ENCODE peak calls at places on chromosome 6, in five cellular contexts. T is lower lobe of right lung, Y is GM23338, O is tibial artery, P is psoas muscle. H is an unnamed sample.

GRCh38 chr6:101706576-101706975 is 313.1 kb downstream of the GRIK2 start:
- DNase-seq in O (no peak), Y (no peak), T (no peak), P (no peak), H (no peak)

GRCh38 chr6:133099573-133099972 is 141.6 kb upstream of the EYA4 start:
- DNase-seq in P (no peak), Y (peak; percentile 63), T (no peak), O (no peak), H (no peak)

GRCh38 chr6:1047926-1048595 is 263.8 kb upstream of the FOXQ1 start:
- DNase-seq in P (no peak), Y (no peak), O (no peak), T (no peak), H (no peak)

GRCh38 chr6:163460307-163460782 is 45.8 kb downstream of the QKI start:
- DNase-seq in T (no peak), P (no peak), Y (no peak), O (no peak), H (no peak)

GRCh38 chr6:139557547-139557946 is 183.1 kb upstream of the CITED2 start:
- DNase-seq in Y (no peak), O (no peak), P (no peak), T (no peak), H (no peak)

GRCh38 chr6:42200035-42200434 is 5.3 kb upstream of the GUCA1B start:
- DNase-seq in O (no peak), P (no peak), Y (no peak), T (no peak), H (no peak)

GRCh38 chr6:149897855-149898744 is at the start of gene RAET1E:
- DNase-seq in T (no peak), P (no peak), O (no peak), Y (peak; percentile 30), H (no peak)

GRCh38 chr6:131687022-131687421 is 14.2 kb downstream of the OR2A4 start:
- DNase-seq in T (no peak), O (no peak), P (no peak), Y (no peak), H (no peak)

GRCh38 chr6:12580296-12580695 is 136.3 kb upstream of the PHACTR1 start:
- DNase-seq in O (no peak), Y (no peak), T (no peak), P (no peak), H (no peak)

GRCh38 chr6:116298968-116299367 is 19.2 kb upstream of the TSPYL1 start:
- DNase-seq in Y (no peak), P (no peak), T (no peak), O (no peak), H (no peak)

GRCh38 chr6:149075616-149076354 is 241.7 kb upstream of the TAB2 start:
- DNase-seq in P (no peak), Y (no peak), O (no peak), T (no peak), H (no peak)

GRCh38 chr6:169618526-169619490 is 83.0 kb downstream of the WDR27 start:
- DNase-seq in Y (peak; percentile 76), O (no peak), P (no peak), T (no peak), H (no peak)

GRCh38 chr6:52233975-52234823 is 10.1 kb downstream of the IL17F start:
- DNase-seq in T (no peak), Y (peak; percentile 81), P (peak; percentile 50), O (no peak), H (peak; percentile 53)

GRCh38 chr6:52407467-52407866 is 12.7 kb upstream of the EFHC1 start:
- DNase-seq in Y (peak; percentile 75), O (no peak), P (no peak), T (no peak), H (peak; percentile 36)

GRCh38 chr6:1250489-1251197 is 61.3 kb upstream of the FOXQ1 start:
- DNase-seq in T (no peak), O (no peak), P (no peak), Y (no peak), H (no peak)

GRCh38 chr6:26125015-26125690 is 37.9 kb downstream of the HFE start:
- DNase-seq in O (no peak), T (peak; percentile 58), P (no peak), Y (no peak), H (peak; percentile 16)

GRCh38 chr6:106339334-106340029 is 13.9 kb upstream of the ATG5 start:
- DNase-seq in Y (peak; percentile 93), P (no peak), O (peak; percentile 28), T (no peak), H (peak; percentile 65)

GRCh38 chr6:43897571-43898302 is 127.7 kb downstream of the VEGFA start:
- DNase-seq in T (no peak), O (no peak), Y (no peak), P (peak; percentile 19), H (no peak)

GRCh38 chr6:167214216-167214615 is 56.4 kb upstream of the GPR31 start:
- DNase-seq in Y (no peak), T (no peak), O (no peak), P (no peak), H (no peak)

GRCh38 chr6:24933868-24934401 is 1.8 kb downstream of the RIPOR2 start:
- DNase-seq in T (no peak), O (no peak), P (no peak), Y (peak; percentile 96), H (peak; percentile 16)

GRCh38 chr6:164150221-164150620 is 735.7 kb downstream of the QKI start:
- DNase-seq in Y (no peak), T (no peak), P (no peak), O (no peak), H (no peak)

GRCh38 chr6:110101885-110102284 is 77.6 kb downstream of the WASF1 start:
- DNase-seq in T (no peak), P (no peak), O (no peak), Y (peak; percentile 17), H (no peak)

GRCh38 chr6:54335871-54336270 is 27.6 kb downstream of the TINAG start:
- DNase-seq in Y (peak; percentile 34), O (no peak), P (no peak), T (no peak), H (no peak)

GRCh38 chr6:68718379-68719073 is 83.4 kb downstream of the ADGRB3 start:
- DNase-seq in O (no peak), T (no peak), Y (no peak), P (no peak), H (peak; percentile 35)

GRCh38 chr6:148700713-148701392 is 46.0 kb upstream of the UST start:
- DNase-seq in T (no peak), O (no peak), P (no peak), Y (peak; percentile 37), H (no peak)

GRCh38 chr6:75292522-75292921 is 7.9 kb upstream of the TMEM30A start:
- DNase-seq in P (no peak), Y (no peak), T (no peak), O (no peak), H (no peak)

GRCh38 chr6:38179300-38179699 is 359.8 kb downstream of the ZFAND3 start:
- DNase-seq in T (no peak), Y (no peak), P (no peak), O (peak; percentile 15), H (no peak)

DNA sequence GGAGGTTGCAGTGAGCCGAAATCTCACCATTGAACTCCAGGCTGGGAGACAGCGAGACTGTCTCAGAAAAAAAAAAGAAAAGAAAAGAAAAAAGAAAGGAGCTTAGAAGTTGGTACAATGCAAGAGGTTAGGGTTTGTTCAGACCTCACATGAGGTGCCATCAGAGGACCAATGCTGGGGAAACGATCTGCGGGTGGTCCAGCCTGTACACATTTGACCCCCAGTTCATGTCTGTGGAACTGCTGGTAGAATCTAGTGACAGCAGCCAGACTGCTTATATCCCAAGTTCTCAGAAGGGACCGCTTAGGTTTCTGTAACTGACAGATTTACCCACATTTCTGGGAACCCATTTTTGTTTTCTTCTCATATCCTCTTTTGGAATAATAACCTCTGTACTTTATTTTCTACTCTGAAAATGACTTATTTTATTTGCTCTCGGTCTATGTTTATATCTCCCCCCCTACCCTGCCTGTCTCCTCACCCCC is 4.7 kb downstream of the PPP1R18 start:
- DNase-seq in T (no peak), P (no peak), O (no peak), Y (no peak), H (no peak)
- H3K4me1 ChIP-seq in T (peaks cover 53% of the 10 kb centered on the region), P (peaks cover 9% of the 10 kb centered on the region), O (peaks cover 54% of the 10 kb centered on the region), Y (peaks cover 45% of the 10 kb centered on the region), H (peaks cover 11% of the 10 kb centered on the region)

DNA sequence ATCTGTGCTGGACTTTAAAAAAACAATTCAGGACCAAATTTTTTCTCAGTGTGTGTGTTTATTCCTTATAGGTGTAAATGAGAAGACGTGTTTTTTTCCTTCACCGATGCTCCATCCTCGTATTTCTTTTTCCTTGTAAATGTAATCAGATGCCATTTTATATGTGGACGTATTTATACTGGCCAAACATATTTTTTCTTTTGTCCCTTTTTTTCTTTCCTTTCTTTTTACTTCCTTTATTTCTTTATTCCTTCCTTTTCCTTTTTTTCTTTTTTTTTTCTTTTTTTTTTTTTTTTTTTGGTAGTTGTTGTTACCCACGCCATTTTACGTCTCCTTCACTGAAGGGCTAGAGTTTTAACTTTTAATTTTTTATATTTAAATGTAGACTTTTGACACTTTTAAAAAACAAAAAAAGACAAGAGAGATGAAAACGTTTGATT is 3.7 kb downstream of the SOX4 start:
- DNase-seq in P (no peak), Y (no peak), T (no peak), O (no peak), H (no peak)
- TF ChIP-seq CTCF in P (no peak), Y (no peak), T (no peak), O (no peak), H (no peak)

DNA sequence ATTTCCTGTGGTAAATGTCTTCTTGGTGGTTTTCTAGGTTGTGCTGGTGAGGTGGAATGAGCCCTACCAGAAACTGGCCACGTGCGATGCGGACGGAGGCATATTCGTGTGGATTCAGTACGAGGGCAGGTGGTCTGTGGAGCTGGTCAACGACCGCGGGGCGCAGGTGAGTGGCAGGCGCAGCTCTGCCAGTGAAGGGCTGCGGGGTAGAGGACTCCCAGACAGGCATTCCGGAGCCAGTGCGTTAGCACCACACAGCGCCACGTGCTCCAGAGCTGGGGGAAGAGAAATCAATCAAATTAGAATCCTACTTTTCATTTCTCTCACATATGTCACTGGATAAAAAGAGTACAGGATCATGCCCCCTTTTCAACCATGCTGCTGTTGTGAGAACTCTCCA is 100.8 kb downstream of the TULP4 start:
- DNase-seq in Y (no peak), P (no peak), O (no peak), T (no peak), H (no peak)
- H3K4me1 ChIP-seq in Y (no peaks in the 10 kb centered on the region), P (peaks cover 10% of the 10 kb centered on the region), O (peaks cover 9% of the 10 kb centered on the region), T (peaks cover 20% of the 10 kb centered on the region), H (peaks cover 15% of the 10 kb centered on the region)

DNA sequence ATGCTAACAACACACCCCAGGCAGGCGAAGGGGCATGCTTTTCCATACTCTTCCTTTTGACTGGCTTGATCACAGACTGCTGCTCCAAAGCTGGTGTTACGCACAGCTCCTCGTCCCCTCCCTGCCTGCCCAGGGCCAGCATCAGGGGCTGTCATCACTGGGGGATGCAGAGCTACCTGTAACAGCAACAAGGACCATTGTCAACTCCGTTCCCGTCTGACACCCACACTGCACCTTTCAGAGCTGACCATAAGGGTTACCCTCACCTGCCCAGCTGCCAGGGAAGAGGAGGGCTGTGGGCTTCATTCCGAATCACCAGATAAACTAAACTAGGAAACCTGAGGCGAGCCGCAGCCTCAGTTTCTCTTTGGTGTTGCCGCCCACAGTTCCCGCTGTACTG is 15.4 kb downstream of the NQO2 start:
- DNase-seq in Y (no peak), O (no peak), T (no peak), P (no peak), H (no peak)
- TF ChIP-seq CTCF in Y (no peak), O (no peak), T (no peak), P (no peak), H (no peak)